ENCODE peak calls at places on chromosome 1, in ten cellular contexts. V is CD4-positive, alpha-beta T cell; H is endothelial cell; N is CD8-positive, alpha-beta T cell; S is uterus; J is neural crest cell; R is K562; Z is NB4; D is fibroblast of the aortic adventitia; X is AG09319. Y is an unnamed sample.

GRCh38 chr1:228889289-228889688 is 154.0 kb downstream of the RHOU start:
- DNase-seq in R (no peak), Z (peak; percentile 59), V (no peak), J (no peak), X (no peak), D (no peak), S (no peak), H (no peak), N (no peak), Y (no peak)

GRCh38 chr1:104760017-104760416 is 1010.3 kb downstream of the AMY1C start:
- DNase-seq in N (no peak), H (no peak), R (no peak), S (no peak), Z (peak; percentile 2), D (no peak), X (no peak), J (no peak), V (no peak), Y (no peak)

GRCh38 chr1:173253046-173253445 is 45.9 kb upstream of the TNFSF4 start:
- DNase-seq in N (no peak), Z (no peak), X (no peak), J (no peak), R (no peak), V (no peak), H (no peak), D (peak; percentile 29), S (no peak), Y (no peak)

GRCh38 chr1:202063093-202063492 is 52.7 kb downstream of the ELF3 start:
- DNase-seq in S (no peak), J (no peak), N (no peak), Z (no peak), D (no peak), V (no peak), H (no peak), X (no peak), R (peak; percentile 37), Y (peak; percentile 71)

GRCh38 chr1:151399890-151400235 is 490 bp downstream of the PSMB4 start:
- DNase-seq in H (peak; percentile 33), Z (peak; percentile 42), J (no peak), S (no peak), D (peak; percentile 29), N (no peak), V (no peak), X (no peak), R (peak; percentile 27), Y (no peak)

GRCh38 chr1:905071-905749 is 18.5 kb upstream of the SAMD11 start:
- DNase-seq in J (no peak), V (no peak), H (no peak), R (no peak), X (no peak), N (peak; percentile 55), D (no peak), S (peak; percentile 57), Z (peak; percentile 87), Y (no peak)

GRCh38 chr1:20123696-20124450 is 4.5 kb upstream of the PLA2G2D start:
- DNase-seq in N (no peak), Z (peak; percentile 18), R (peak; percentile 7), X (no peak), S (no peak), D (peak; percentile 18), V (no peak), J (no peak), H (no peak), Y (no peak)

GRCh38 chr1:155932085-155932484 is 2.1 kb downstream of the KHDC4 start:
- DNase-seq in D (no peak), V (no peak), Z (no peak), J (no peak), X (no peak), N (no peak), H (no peak), S (no peak), R (no peak), Y (no peak)

GRCh38 chr1:14663773-14664172 is 65.3 kb downstream of the KAZN start:
- DNase-seq in N (no peak), J (no peak), H (no peak), D (no peak), X (no peak), R (no peak), Z (no peak), S (no peak), V (no peak), Y (no peak)

GRCh38 chr1:26203642-26204318 is 13.4 kb downstream of the CATSPER4 start:
- DNase-seq in J (no peak), N (no peak), X (no peak), D (no peak), Z (peak; percentile 26), S (no peak), H (no peak), V (no peak), R (peak; percentile 43), Y (no peak)

GRCh38 chr1:26195805-26196204 is 5.4 kb downstream of the CATSPER4 start:
- DNase-seq in J (no peak), H (no peak), Z (no peak), N (no peak), V (no peak), D (no peak), X (no peak), S (no peak), R (no peak), Y (no peak)

GRCh38 chr1:26200413-26200812 is 10.0 kb downstream of the CATSPER4 start:
- DNase-seq in D (no peak), S (no peak), N (no peak), Z (no peak), H (no peak), J (no peak), R (peak; percentile 28), V (no peak), X (no peak), Y (no peak)

GRCh38 chr1:26197301-26197700 is 6.9 kb downstream of the CATSPER4 start:
- DNase-seq in S (no peak), Z (no peak), J (no peak), R (no peak), D (no peak), H (no peak), N (no peak), X (no peak), V (no peak), Y (no peak)

DNA sequence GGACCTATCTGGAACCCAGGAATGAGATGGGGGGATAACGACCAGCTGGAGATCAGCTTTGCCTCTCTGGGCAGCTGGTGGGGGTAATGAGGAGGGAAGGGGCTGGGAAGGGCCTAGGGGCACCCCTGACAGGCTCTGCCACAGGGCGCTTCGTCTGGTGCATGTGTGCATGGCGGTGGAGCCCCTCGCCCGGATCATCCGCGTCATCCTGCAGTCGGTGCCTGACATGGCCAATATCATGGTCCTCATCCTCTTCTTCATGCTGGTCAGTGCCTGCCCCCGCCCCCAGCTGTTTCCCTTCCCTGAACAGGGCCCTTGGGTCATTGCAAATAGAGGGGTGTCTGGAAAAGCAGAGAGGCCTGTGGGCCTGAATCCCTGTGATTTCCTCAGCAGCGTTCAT is 7.4 kb downstream of the CATSPER4 start:
- DNase-seq in X (no peak), S (no peak), N (no peak), Z (no peak), J (no peak), H (no peak), V (no peak), R (no peak), D (no peak), Y (no peak)
- TF ChIP-seq CTCF in X (no peak), S (no peak), N (no peak), Z (no peak), J (no peak), H (no peak), V (no peak), R (no peak), D (no peak), Y (no peak)

GRCh38 chr1:9239622-9240401 is 5.2 kb downstream of the H6PD start:
- DNase-seq in J (no peak), X (peak; percentile 20), Z (peak; percentile 93), S (peak; percentile 66), R (peak; percentile 18), H (no peak), V (peak; percentile 17), D (peak; percentile 47), N (peak; percentile 65), Y (peak; percentile 80)
- TF ChIP-seq CTCF in J (no peak), X (no peak), Z (no peak), S (no peak), R (no peak), H (no peak), V (no peak), D (no peak), N (no peak), Y (no peak)

GRCh38 chr1:199246716-199247115 is 607.9 kb downstream of the PTPRC start:
- DNase-seq in R (no peak), V (no peak), Z (no peak), J (no peak), X (no peak), H (no peak), S (no peak), N (no peak), D (no peak), Y (no peak)

GRCh38 chr1:199247891-199248290 is 609.1 kb downstream of the PTPRC start:
- DNase-seq in X (no peak), Z (no peak), V (no peak), H (no peak), N (no peak), J (no peak), D (no peak), S (no peak), R (no peak), Y (no peak)

GRCh38 chr1:199242601-199243000 is 603.8 kb downstream of the PTPRC start:
- DNase-seq in S (no peak), X (no peak), R (no peak), N (no peak), D (no peak), J (no peak), H (no peak), Z (peak; percentile 7), V (no peak), Y (no peak)

GRCh38 chr1:199242162-199242561 is 603.3 kb downstream of the PTPRC start:
- DNase-seq in J (no peak), D (no peak), S (no peak), R (no peak), N (no peak), Z (peak; percentile 47), V (no peak), X (no peak), H (no peak), Y (no peak)

DNA sequence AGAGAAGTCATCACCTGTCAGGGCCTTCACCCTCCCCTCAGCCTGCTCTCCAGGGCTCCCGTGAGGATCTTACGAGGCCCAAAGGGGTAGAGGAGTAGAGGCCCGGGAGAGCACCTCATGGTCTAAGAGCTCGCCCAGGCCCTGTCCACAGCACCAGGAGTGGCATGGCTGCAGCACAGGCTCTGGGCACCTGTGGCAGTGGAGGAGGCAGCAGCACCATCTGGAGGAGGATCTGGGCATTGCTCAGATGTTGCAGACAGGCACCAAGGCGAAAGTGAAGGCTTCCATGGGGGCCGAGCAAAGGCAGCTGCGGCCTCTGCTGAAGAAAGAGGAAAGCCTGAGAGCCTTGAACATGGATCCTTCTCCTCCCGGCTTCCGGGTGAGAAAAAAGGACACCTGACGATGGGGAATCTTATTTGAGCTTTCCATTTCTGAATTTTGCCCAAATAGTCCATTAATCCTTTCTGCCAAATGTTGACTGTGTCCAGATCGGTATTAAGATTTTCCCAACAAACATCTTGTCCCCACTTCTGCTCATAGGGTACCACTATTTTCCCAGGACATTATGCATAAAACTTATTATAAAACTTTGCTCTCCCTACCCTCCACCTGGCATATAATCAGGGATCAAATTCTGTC is 604.7 kb downstream of the PTPRC start:
- DNase-seq in H (peak; percentile 68), R (peak; percentile 1), S (no peak), J (peak; percentile 53), D (peak; percentile 32), V (peak; percentile 52), Z (peak; percentile 80), N (peak; percentile 72), X (no peak), Y (no peak)
- TF ChIP-seq CTCF in H (peak; percentile 59), R (peak; percentile 15), S (no peak), J (peak; percentile 61), D (peak; percentile 56), V (peak; percentile 63), Z (peak; percentile 68), N (peak; percentile 57), X (peak; percentile 47), Y (peak; percentile 65)

GRCh38 chr1:72827285-72827684 is 544.9 kb upstream of the NEGR1 start:
- DNase-seq in S (no peak), J (no peak), D (peak; percentile 8), V (no peak), N (no peak), H (no peak), R (no peak), X (no peak), Z (peak; percentile 50), Y (peak; percentile 22)
- TF ChIP-seq CTCF in S (no peak), J (no peak), D (no peak), V (no peak), N (no peak), H (no peak), R (no peak), X (no peak), Z (no peak), Y (no peak)

Y was measured in retinal pigment epithelial cell.